ENCODE peak calls at places on chromosomes 2 and 18, in ten cellular contexts. Y, D, W, E, G, O, X, N, C and R are unnamed samples.

GRCh38 chr18:67417864-67418523 is 98.5 kb downstream of the DSEL start:
- DNase-seq in D (no peak), W (no peak), G (no peak), Y (no peak), C (no peak), O (no peak), N (no peak), X (peak), E (peak), R (no peak)

GRCh38 chr2:30491225-30491624 is 44.2 kb downstream of the LCLAT1 start:
- DNase-seq in G (no peak), X (no peak), D (no peak), N (no peak), O (no peak), C (no peak), Y (no peak), E (no peak), W (no peak), R (no peak)

GRCh38 chr2:25707927-25708326 is 34.5 kb upstream of the DTNB start:
- DNase-seq in E (no peak), W (no peak), C (no peak), G (no peak), N (no peak), D (no peak), X (no peak), O (no peak), Y (no peak), R (no peak)

GRCh38 chr2:203586696-203587095 is 51.6 kb upstream of the RAPH1 start:
- DNase-seq in X (no peak), E (no peak), W (no peak), Y (no peak), D (no peak), C (no peak), G (no peak), N (no peak), O (no peak), R (no peak)

GRCh38 chr2:28915939-28916338 is 21.5 kb downstream of the WDR43 start:
- DNase-seq in X (no peak), D (no peak), O (no peak), W (no peak), E (no peak), C (no peak), G (no peak), N (no peak), Y (no peak), R (no peak)

GRCh38 chr2:109402980-109403840 is 210.6 kb downstream of the SEPTIN10 start:
- DNase-seq in N (no peak), D (no peak), G (no peak), W (no peak), E (no peak), X (no peak), O (no peak), C (no peak), Y (no peak), R (no peak)

GRCh38 chr2:134201559-134201958 is 52.3 kb upstream of the MGAT5 start:
- DNase-seq in W (no peak), N (no peak), D (no peak), E (no peak), O (no peak), G (no peak), Y (no peak), X (no peak), C (no peak), R (no peak)

GRCh38 chr18:3153107-3153704 is 66.6 kb downstream of the MYOM1 start:
- DNase-seq in X (no peak), W (no peak), Y (no peak), D (no peak), N (no peak), E (no peak), C (no peak), O (no peak), G (no peak), R (no peak)

GRCh38 chr18:31685097-31686082 is 1.0 kb upstream of the B4GALT6 start:
- DNase-seq in W (no peak), Y (peak), C (peak), G (peak), N (no peak), X (peak), D (no peak), E (peak), O (peak), R (no peak)

GRCh38 chr2:122643725-122644329 is 888.4 kb downstream of the TSN start:
- DNase-seq in D (no peak), O (peak), C (no peak), N (no peak), W (peak), X (no peak), E (no peak), Y (no peak), G (no peak), R (no peak)

GRCh38 chr18:55983433-55983832 is 395.4 kb upstream of the TCF4 start:
- DNase-seq in W (no peak), E (no peak), G (no peak), X (no peak), Y (no peak), N (no peak), D (no peak), O (no peak), C (no peak), R (no peak)

GRCh38 chr2:127700527-127701192 is 637 bp upstream of the SFT2D3 start:
- DNase-seq in G (peak), C (peak), E (peak), D (no peak), W (no peak), O (no peak), X (peak), N (no peak), Y (peak), R (peak)

GRCh38 chr2:97995026-97995733 is 568 bp downstream of the TMEM131 start:
- DNase-seq in Y (no peak), X (peak), W (no peak), N (no peak), G (peak), C (peak), O (no peak), E (peak), D (no peak), R (no peak)

GRCh38 chr2:100321181-100321880 is 970 bp downstream of the LONRF2 start:
- DNase-seq in Y (no peak), O (no peak), G (no peak), D (no peak), W (no peak), X (no peak), C (peak), N (no peak), E (peak), R (no peak)

GRCh38 chr18:74197705-74198341 is 49.5 kb downstream of the TIMM21 start:
- DNase-seq in Y (no peak), C (peak), N (no peak), G (no peak), X (no peak), O (no peak), E (no peak), W (no peak), D (no peak), R (no peak)

GRCh38 chr2:204152616-204153015 is 216.1 kb downstream of the ICOS start:
- DNase-seq in N (no peak), D (no peak), G (no peak), Y (no peak), W (no peak), O (no peak), C (no peak), X (no peak), E (no peak), R (no peak)

GRCh38 chr2:108324531-108325256 is 36.0 kb downstream of the SULT1C2 start:
- DNase-seq in O (no peak), D (no peak), X (no peak), C (no peak), Y (no peak), G (no peak), N (no peak), W (no peak), E (no peak), R (no peak)

GRCh38 chr2:55459278-55459677 is 39.6 kb upstream of the CCDC88A start:
- DNase-seq in W (no peak), X (no peak), G (no peak), N (no peak), E (no peak), D (no peak), Y (no peak), O (no peak), C (no peak), R (no peak)

GRCh38 chr2:33107690-33108482 is 161.1 kb downstream of the LTBP1 start:
- DNase-seq in E (no peak), O (no peak), N (no peak), D (no peak), Y (no peak), W (no peak), C (no peak), G (no peak), X (no peak), R (no peak)

GRCh38 chr2:58594175-58594574 is 353.1 kb upstream of the FANCL start:
- DNase-seq in O (peak), G (no peak), D (no peak), Y (peak), X (no peak), E (no peak), N (no peak), W (no peak), C (no peak), R (no peak)

GRCh38 chr2:11995381-11995947 is 249.0 kb downstream of the LPIN1 start:
- DNase-seq in C (no peak), D (no peak), W (no peak), G (no peak), X (no peak), O (no peak), Y (no peak), E (no peak), N (no peak), R (no peak)

GRCh38 chr2:46923011-46923669 is 7.5 kb upstream of the MCFD2 start:
- DNase-seq in N (no peak), X (no peak), D (no peak), G (no peak), O (no peak), W (no peak), Y (no peak), C (no peak), E (no peak), R (no peak)

GRCh38 chr2:140759431-140760156 is 1371.2 kb downstream of the LRP1B start:
- DNase-seq in D (no peak), X (no peak), N (no peak), G (no peak), E (no peak), Y (no peak), W (no peak), C (no peak), O (no peak), R (no peak)

GRCh38 chr2:204437334-204437733 is 107.9 kb upstream of the PARD3B start:
- DNase-seq in G (no peak), C (no peak), E (no peak), W (no peak), N (no peak), D (no peak), Y (no peak), X (no peak), O (no peak), R (no peak)

GRCh38 chr2:235506291-235506996 is 12.6 kb downstream of the AGAP1 start:
- DNase-seq in C (no peak), G (no peak), W (peak), Y (no peak), D (no peak), X (no peak), E (no peak), N (no peak), O (no peak), R (no peak)

GRCh38 chr2:161077367-161078210 is 82.6 kb upstream of the TANK start:
- DNase-seq in O (no peak), G (no peak), D (no peak), Y (no peak), N (no peak), W (no peak), C (no peak), E (no peak), X (peak), R (no peak)